ENCODE peak calls at places on chromosome 19, in four cellular contexts. One of them, this sample, is unnamed.

GRCh38 chr19:18698321-18699167 is 15.1 kb downstream of the CRTC1 start:
- DNase-seq in PC-3: peak; percentile 30
- DNase-seq in body of pancreas: no peak
- DNase-seq in cardiac fibroblast: no peak
- DNase-seq in this sample: no peak

GRCh38 chr19:3336680-3337523 is 29.5 kb upstream of the NFIC start:
- DNase-seq in PC-3: no peak
- DNase-seq in cardiac fibroblast: peak; percentile 97
- DNase-seq in body of pancreas: peak; percentile 99
- DNase-seq in this sample: no peak

GRCh38 chr19:1520203-1520780 is 3.6 kb upstream of the PLK5 start:
- DNase-seq in PC-3: no peak
- DNase-seq in cardiac fibroblast: no peak
- DNase-seq in body of pancreas: no peak
- DNase-seq in this sample: no peak

GRCh38 chr19:19602136-19602712 is 16.3 kb downstream of the PBX4 start:
- DNase-seq in body of pancreas: no peak
- DNase-seq in PC-3: no peak
- DNase-seq in cardiac fibroblast: no peak
- DNase-seq in this sample: no peak

GRCh38 chr19:42189133-42189532 is 28.3 kb downstream of the DEDD2 start:
- DNase-seq in PC-3: no peak
- DNase-seq in cardiac fibroblast: no peak
- DNase-seq in body of pancreas: no peak
- DNase-seq in this sample: no peak

GRCh38 chr19:40390084-40390742 is at the start of gene HIPK4:
- DNase-seq in PC-3: no peak
- DNase-seq in body of pancreas: no peak
- DNase-seq in cardiac fibroblast: no peak
- DNase-seq in this sample: no peak

GRCh38 chr19:5143471-5144411 is 174.8 kb downstream of the KDM4B start:
- DNase-seq in body of pancreas: no peak
- DNase-seq in PC-3: no peak
- DNase-seq in cardiac fibroblast: no peak
- DNase-seq in this sample: no peak

GRCh38 chr19:29003641-29004409 is 209.1 kb downstream of the UQCRFS1 start:
- DNase-seq in PC-3: no peak
- DNase-seq in cardiac fibroblast: no peak
- DNase-seq in body of pancreas: no peak
- DNase-seq in this sample: no peak

GRCh38 chr19:16429066-16429758 is 42.6 kb downstream of the EPS15L1 start:
- DNase-seq in PC-3: peak; percentile 8
- DNase-seq in body of pancreas: peak; percentile 48
- DNase-seq in cardiac fibroblast: no peak
- DNase-seq in this sample: no peak

GRCh38 chr19:34577531-34578101 is 96.1 kb downstream of the WTIP start:
- DNase-seq in cardiac fibroblast: no peak
- DNase-seq in body of pancreas: no peak
- DNase-seq in PC-3: no peak
- DNase-seq in this sample: no peak

GRCh38 chr19:38557205-38557799 is 60.5 kb downstream of the MAP4K1 start:
- DNase-seq in PC-3: peak; percentile 27
- DNase-seq in cardiac fibroblast: no peak
- DNase-seq in body of pancreas: no peak
- DNase-seq in this sample: no peak

GRCh38 chr19:16001481-16002312 is 52.9 kb downstream of the OR10H4 start:
- DNase-seq in cardiac fibroblast: peak; percentile 80
- DNase-seq in body of pancreas: peak; percentile 70
- DNase-seq in PC-3: peak; percentile 15
- DNase-seq in this sample: no peak

GRCh38 chr19:8361921-8362793 is 1.8 kb upstream of the ANGPTL4 start:
- DNase-seq in body of pancreas: peak; percentile 99
- DNase-seq in cardiac fibroblast: peak; percentile 99
- DNase-seq in PC-3: peak; percentile 100
- DNase-seq in this sample: no peak

GRCh38 chr19:16561382-16561781 is 10.8 kb downstream of the SLC35E1 start:
- DNase-seq in body of pancreas: no peak
- DNase-seq in cardiac fibroblast: no peak
- DNase-seq in PC-3: no peak
- DNase-seq in this sample: no peak

GRCh38 chr19:41934849-41935374 is 6.7 kb upstream of the ERFL start:
- DNase-seq in PC-3: peak; percentile 65
- DNase-seq in cardiac fibroblast: peak; percentile 58
- DNase-seq in body of pancreas: peak; percentile 66
- DNase-seq in this sample: peak; percentile 89

GRCh38 chr19:8028951-8029491 is 23.5 kb upstream of the CCL25 start:
- DNase-seq in body of pancreas: no peak
- DNase-seq in PC-3: no peak
- DNase-seq in cardiac fibroblast: peak; percentile 62
- DNase-seq in this sample: no peak

GRCh38 chr19:38975861-38976271 is 324 bp upstream of the FBXO17 start:
- DNase-seq in cardiac fibroblast: peak; percentile 52
- DNase-seq in body of pancreas: peak; percentile 35
- DNase-seq in PC-3: no peak
- DNase-seq in this sample: peak; percentile 20

GRCh38 chr19:10295847-10296591 is 6.3 kb downstream of the ICAM5 start:
- DNase-seq in PC-3: no peak
- DNase-seq in body of pancreas: no peak
- DNase-seq in cardiac fibroblast: no peak
- DNase-seq in this sample: peak; percentile 44

GRCh38 chr19:19337120-19337519 is 16.5 kb downstream of the MAU2 start:
- DNase-seq in cardiac fibroblast: no peak
- DNase-seq in body of pancreas: no peak
- DNase-seq in PC-3: no peak
- DNase-seq in this sample: no peak

GRCh38 chr19:7844951-7845350 is 14.9 kb downstream of the EVI5L start:
- DNase-seq in cardiac fibroblast: no peak
- DNase-seq in PC-3: no peak
- DNase-seq in body of pancreas: no peak
- DNase-seq in this sample: no peak

GRCh38 chr19:37304190-37304883 is 66.6 kb upstream of the ZNF527 start:
- DNase-seq in PC-3: no peak
- DNase-seq in body of pancreas: peak; percentile 20
- DNase-seq in cardiac fibroblast: no peak
- DNase-seq in this sample: no peak

GRCh38 chr19:48552406-48553322 is 692 bp downstream of the SULT2B1 start:
- DNase-seq in PC-3: peak; percentile 28
- DNase-seq in body of pancreas: no peak
- DNase-seq in cardiac fibroblast: no peak
- DNase-seq in this sample: no peak

GRCh38 chr19:6481541-6482342 is at the start of gene DENND1C:
- DNase-seq in cardiac fibroblast: no peak
- DNase-seq in body of pancreas: peak; percentile 41
- DNase-seq in PC-3: peak; percentile 35
- DNase-seq in this sample: peak; percentile 61

GRCh38 chr19:3868770-3869456 is at the start of gene ZFR2:
- DNase-seq in PC-3: no peak
- DNase-seq in cardiac fibroblast: no peak
- DNase-seq in body of pancreas: no peak
- DNase-seq in this sample: peak; percentile 47

GRCh38 chr19:38039966-38040365 is 133.0 kb downstream of the SIPA1L3 start:
- DNase-seq in PC-3: peak; percentile 87
- DNase-seq in body of pancreas: no peak
- DNase-seq in cardiac fibroblast: peak; percentile 50
- DNase-seq in this sample: no peak

GRCh38 chr19:15195381-15195964 is 5.3 kb downstream of the NOTCH3 start:
- DNase-seq in body of pancreas: peak; percentile 60
- DNase-seq in PC-3: peak; percentile 82
- DNase-seq in cardiac fibroblast: peak; percentile 65
- DNase-seq in this sample: peak; percentile 47

GRCh38 chr19:41409288-41409687 is 11.7 kb downstream of the BCKDHA start:
- DNase-seq in cardiac fibroblast: peak; percentile 48
- DNase-seq in body of pancreas: peak; percentile 89
- DNase-seq in PC-3: peak; percentile 83
- DNase-seq in this sample: no peak

GRCh38 chr19:31270897-31271568 is 78.2 kb downstream of the TSHZ3 start:
- DNase-seq in PC-3: no peak
- DNase-seq in body of pancreas: no peak
- DNase-seq in cardiac fibroblast: peak; percentile 77
- DNase-seq in this sample: no peak

GRCh38 chr19:55080915-55081772 is 5.5 kb downstream of the EPS8L1 start:
- DNase-seq in PC-3: no peak
- DNase-seq in cardiac fibroblast: peak; percentile 74
- DNase-seq in body of pancreas: peak; percentile 78
- DNase-seq in this sample: peak; percentile 80

GRCh38 chr19:10193666-10194499 is 870 bp downstream of the DNMT1 start:
- DNase-seq in cardiac fibroblast: peak; percentile 41
- DNase-seq in body of pancreas: no peak
- DNase-seq in PC-3: peak; percentile 74
- DNase-seq in this sample: peak; percentile 22

GRCh38 chr19:4831351-4832340 is at the start of gene TICAM1:
- DNase-seq in PC-3: peak; percentile 63
- DNase-seq in body of pancreas: peak; percentile 75
- DNase-seq in cardiac fibroblast: peak; percentile 65
- DNase-seq in this sample: peak; percentile 35

This sample was measured in endothelial cell.